ENCODE peak calls at places on chromosomes 4 and X, in four cellular contexts. One of them, this sample, is unnamed.

GRCh38 chrX:118594697-118595420 is 99.2 kb downstream of the DOCK11 start:
- DNase-seq in neuronal stem cell: no peak
- DNase-seq in H1: no peak
- DNase-seq in mesenchymal stem cell: no peak
- DNase-seq in this sample: no peak

GRCh38 chr4:41069268-41069667 is 145.1 kb downstream of the APBB2 start:
- DNase-seq in neuronal stem cell: no peak
- DNase-seq in H1: no peak
- DNase-seq in mesenchymal stem cell: peak; percentile 19
- DNase-seq in this sample: no peak

GRCh38 chr4:178471385-178471784 is 1029.1 kb upstream of the AGA start:
- DNase-seq in mesenchymal stem cell: no peak
- DNase-seq in neuronal stem cell: no peak
- DNase-seq in H1: no peak
- DNase-seq in this sample: no peak

GRCh38 chr4:23016981-23017380 is 324.2 kb downstream of the GBA3 start:
- DNase-seq in H1: no peak
- DNase-seq in mesenchymal stem cell: no peak
- DNase-seq in neuronal stem cell: no peak
- DNase-seq in this sample: no peak

GRCh38 chr4:1359161-1359535 is 12.1 kb downstream of the UVSSA start:
- DNase-seq in neuronal stem cell: no peak
- DNase-seq in mesenchymal stem cell: no peak
- DNase-seq in H1: no peak
- DNase-seq in this sample: no peak

GRCh38 chrX:47581731-47582647 is at the start of gene TIMP1:
- DNase-seq in neuronal stem cell: peak; percentile 56
- DNase-seq in H1: peak; percentile 70
- DNase-seq in mesenchymal stem cell: peak; percentile 95
- DNase-seq in this sample: peak; percentile 79

GRCh38 chr4:183658362-183659028 is 490 bp downstream of the RWDD4 start:
- DNase-seq in H1: peak; percentile 67
- DNase-seq in mesenchymal stem cell: peak; percentile 38
- DNase-seq in neuronal stem cell: no peak
- DNase-seq in this sample: no peak

GRCh38 chr4:142547974-142548373 is 298.1 kb downstream of the INPP4B start:
- DNase-seq in neuronal stem cell: no peak
- DNase-seq in mesenchymal stem cell: no peak
- DNase-seq in H1: no peak
- DNase-seq in this sample: no peak

GRCh38 chr4:145487626-145488025 is 6.0 kb downstream of the SMAD1 start:
- DNase-seq in mesenchymal stem cell: no peak
- DNase-seq in H1: no peak
- DNase-seq in neuronal stem cell: no peak
- DNase-seq in this sample: no peak

GRCh38 chr4:2811830-2812599 is 19.1 kb downstream of the SH3BP2 start:
- DNase-seq in H1: no peak
- DNase-seq in neuronal stem cell: no peak
- DNase-seq in mesenchymal stem cell: peak; percentile 74
- DNase-seq in this sample: peak; percentile 26
- H3K23ac ChIP-seq in H1: no peak overlapping the region
- H3K23ac ChIP-seq in neuronal stem cell: peak overlapping the region; percentile 94
- H3K23ac ChIP-seq in mesenchymal stem cell: no peak overlapping the region
- H3K23ac ChIP-seq in this sample: no peak overlapping the region

GRCh38 chr4:3435684-3435956 is 6.1 kb upstream of the HGFAC start:
- DNase-seq in H1: no peak
- DNase-seq in mesenchymal stem cell: no peak
- DNase-seq in neuronal stem cell: no peak
- DNase-seq in this sample: no peak

GRCh38 chr4:3436798-3437581 is 4.8 kb upstream of the HGFAC start:
- DNase-seq in mesenchymal stem cell: peak; percentile 29
- DNase-seq in H1: no peak
- DNase-seq in neuronal stem cell: no peak
- DNase-seq in this sample: peak; percentile 20

GRCh38 chr4:3437582-3437936 is 4.2 kb upstream of the HGFAC start:
- DNase-seq in mesenchymal stem cell: no peak
- DNase-seq in H1: no peak
- DNase-seq in neuronal stem cell: no peak
- DNase-seq in this sample: no peak

GRCh38 chr4:3434891-3435683 is 6.7 kb upstream of the HGFAC start:
- DNase-seq in neuronal stem cell: peak; percentile 26
- DNase-seq in H1: no peak
- DNase-seq in mesenchymal stem cell: no peak
- DNase-seq in this sample: no peak

DNA sequence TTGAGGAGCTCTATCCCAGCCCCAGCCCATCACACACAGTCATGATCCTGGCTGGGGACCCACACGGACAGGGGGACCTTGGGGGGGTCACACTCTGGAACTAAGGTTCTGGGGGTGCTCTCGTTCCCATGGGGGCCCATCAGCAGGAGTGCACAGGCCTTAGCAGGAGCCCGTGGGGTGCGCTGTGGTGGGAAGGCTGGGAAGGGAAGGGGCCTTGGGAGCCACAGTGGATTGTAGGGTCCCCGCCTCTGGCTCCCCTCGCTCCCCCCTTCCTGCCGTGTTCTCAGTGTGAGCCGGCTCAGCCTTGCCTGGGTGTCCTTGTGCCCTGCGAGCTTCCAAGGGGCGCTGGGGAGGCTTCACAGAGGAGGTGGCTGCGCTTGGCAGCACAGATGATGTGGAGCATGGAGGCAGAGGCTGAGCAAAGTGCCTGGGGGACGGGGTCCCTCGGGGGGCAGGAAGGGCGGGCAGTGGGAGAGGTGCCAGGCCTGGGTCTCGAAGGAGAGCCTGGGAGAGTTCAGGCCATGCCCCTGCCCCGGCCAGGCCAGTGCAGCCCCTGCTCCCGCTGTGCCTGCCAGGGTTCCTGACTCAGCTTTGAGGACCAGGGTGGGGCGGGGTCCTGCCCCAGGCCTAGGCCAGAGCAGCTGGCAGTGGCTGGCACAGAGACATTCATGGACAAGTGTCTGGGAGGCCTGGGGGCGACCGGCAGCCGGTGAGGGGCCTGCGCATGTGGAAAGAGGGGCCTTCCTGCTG is 5.5 kb upstream of the HGFAC start:
- DNase-seq in mesenchymal stem cell: no peak
- DNase-seq in neuronal stem cell: no peak
- DNase-seq in H1: no peak
- DNase-seq in this sample: no peak
- H3K23ac ChIP-seq in mesenchymal stem cell: no peak overlapping the region
- H3K23ac ChIP-seq in neuronal stem cell: peak overlapping the region; percentile 5
- H3K23ac ChIP-seq in H1: no peak overlapping the region
- H3K23ac ChIP-seq in this sample: no peak overlapping the region

DNA sequence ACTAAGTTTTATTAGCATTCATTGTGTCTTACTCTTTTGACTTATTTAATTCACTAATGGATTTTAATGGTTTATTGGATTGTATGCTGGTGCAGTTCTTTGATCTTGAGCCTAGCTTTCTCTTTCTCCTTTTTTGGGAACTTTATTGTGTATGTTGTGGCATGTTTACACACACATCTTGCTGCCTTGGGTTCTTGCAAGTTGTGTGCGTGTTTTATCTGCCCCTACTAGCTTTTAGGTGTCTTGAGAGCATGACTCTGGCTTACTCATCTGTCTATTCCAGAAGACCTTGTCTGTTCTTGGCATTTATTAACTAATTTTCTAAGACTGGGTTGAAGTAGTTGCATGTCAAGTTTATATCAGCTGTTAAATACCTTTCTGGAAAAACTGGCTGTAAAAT is 2.7 kb downstream of the TMEM165 start:
- DNase-seq in mesenchymal stem cell: peak; percentile 78
- DNase-seq in H1: no peak
- DNase-seq in neuronal stem cell: no peak
- DNase-seq in this sample: no peak
- H3K23ac ChIP-seq in mesenchymal stem cell: no peak overlapping the region
- H3K23ac ChIP-seq in H1: no peak overlapping the region
- H3K23ac ChIP-seq in neuronal stem cell: no peak overlapping the region
- H3K23ac ChIP-seq in this sample: no peak overlapping the region

DNA sequence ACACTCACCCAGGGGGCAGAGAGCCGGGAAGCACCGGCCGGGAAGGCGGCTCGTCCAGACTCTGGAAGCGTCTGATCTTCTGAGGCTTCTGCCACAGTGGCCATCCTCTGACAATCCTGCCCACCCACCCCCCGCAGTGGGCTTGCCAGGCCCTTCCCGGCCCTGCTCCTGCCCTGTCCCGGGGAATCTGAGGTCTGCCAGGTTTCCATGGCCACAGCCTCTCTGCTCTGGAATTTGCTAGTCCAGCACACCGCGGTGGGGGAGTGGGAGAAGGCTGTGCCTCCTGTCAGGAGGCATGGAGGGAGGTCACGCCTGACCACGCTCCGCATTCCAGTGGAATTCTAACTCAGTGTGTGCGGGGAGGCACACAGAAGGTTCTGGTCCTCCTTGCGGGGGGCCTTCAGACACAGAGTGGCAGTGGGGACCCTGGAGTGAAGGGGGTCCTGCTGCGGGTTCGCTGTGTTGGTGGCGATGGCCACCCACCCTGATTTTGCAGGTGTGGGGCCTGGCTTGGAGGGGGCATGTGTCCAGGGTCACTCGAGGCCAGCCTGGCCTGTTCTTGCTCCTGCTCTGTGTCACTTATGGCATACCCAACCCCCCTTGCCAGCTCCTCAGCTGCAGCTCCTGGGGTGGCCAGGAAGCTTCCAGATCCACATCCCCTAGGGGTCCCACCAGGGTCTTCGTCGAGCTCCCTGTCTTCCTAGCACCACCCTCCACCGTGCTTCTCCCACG is 55.6 kb upstream of the ADRA2C start:
- DNase-seq in H1: no peak
- DNase-seq in mesenchymal stem cell: no peak
- DNase-seq in neuronal stem cell: peak; percentile 54
- DNase-seq in this sample: no peak
- H3K23ac ChIP-seq in H1: no peak overlapping the region
- H3K23ac ChIP-seq in mesenchymal stem cell: no peak overlapping the region
- H3K23ac ChIP-seq in neuronal stem cell: no peak overlapping the region
- H3K23ac ChIP-seq in this sample: no peak overlapping the region

DNA sequence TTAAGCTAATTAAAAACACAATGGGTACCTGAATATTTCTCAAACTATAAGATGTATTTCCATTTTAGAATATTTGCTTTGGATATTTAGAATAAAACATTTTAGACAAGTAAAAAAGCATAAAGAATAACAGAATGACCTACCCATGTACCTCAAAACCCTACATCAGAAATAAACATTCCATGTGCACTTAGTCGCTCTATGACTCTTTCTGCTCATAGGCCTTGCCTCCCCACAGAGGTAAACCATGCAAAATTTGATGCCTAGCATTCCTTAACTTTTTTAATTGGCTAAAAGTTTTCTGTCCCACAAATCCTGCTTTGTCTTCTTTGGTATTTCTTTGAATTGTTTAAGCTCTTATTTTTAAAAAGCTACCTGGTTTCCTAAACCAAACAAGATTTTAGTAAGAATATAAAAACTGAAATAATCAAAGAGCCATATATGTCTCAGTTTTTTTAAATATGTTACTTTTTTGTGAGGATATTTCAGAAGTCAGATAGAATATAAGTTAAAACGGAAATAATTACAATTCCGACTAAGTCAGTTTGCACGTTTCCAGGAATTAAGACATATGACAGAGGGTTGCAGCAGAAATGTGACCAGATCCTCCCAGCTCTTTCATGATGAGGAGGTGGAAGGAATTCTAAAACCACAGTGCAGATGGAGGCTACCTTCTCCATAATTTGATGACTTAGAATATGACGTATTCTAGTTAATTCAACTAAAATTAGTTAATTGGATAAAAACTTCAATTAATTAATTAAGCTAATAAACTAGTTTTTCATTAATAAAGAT is 102.5 kb downstream of the FIP1L1 start:
- DNase-seq in H1: no peak
- DNase-seq in neuronal stem cell: no peak
- DNase-seq in mesenchymal stem cell: no peak
- DNase-seq in this sample: no peak
- H3K23ac ChIP-seq in H1: no peak overlapping the region
- H3K23ac ChIP-seq in neuronal stem cell: no peak overlapping the region
- H3K23ac ChIP-seq in mesenchymal stem cell: no peak overlapping the region
- H3K23ac ChIP-seq in this sample: no peak overlapping the region

GRCh38 chrX:154735695-154736393 is 15.0 kb downstream of the GAB3 start:
- DNase-seq in neuronal stem cell: no peak
- DNase-seq in mesenchymal stem cell: peak; percentile 95
- DNase-seq in H1: no peak
- DNase-seq in this sample: peak; percentile 74
- H3K23ac ChIP-seq in neuronal stem cell: no peak overlapping the region
- H3K23ac ChIP-seq in mesenchymal stem cell: no peak overlapping the region
- H3K23ac ChIP-seq in H1: no peak overlapping the region
- H3K23ac ChIP-seq in this sample: no peak overlapping the region

This sample was measured in trophoblast cell.